ENCODE peak calls at places on chromosomes 6 and 20, in seven cellular contexts. B, T, E, Z, I, X and N are unnamed samples.

GRCh38 chr20:38342716-38343106 is 3.6 kb upstream of the LBP start:
- DNase-seq in B (no peak), T (no peak), E (no peak), Z (no peak), I (no peak), X (no peak), N (no peak)

GRCh38 chr20:40073535-40074111 is 615.4 kb downstream of the MAFB start:
- DNase-seq in B (no peak), T (peak), E (no peak), Z (no peak), I (no peak), X (no peak), N (no peak)

GRCh38 chr6:16921399-16922110 is 160.3 kb upstream of the ATXN1 start:
- DNase-seq in B (no peak), T (no peak), E (no peak), Z (no peak), I (no peak), X (no peak), N (no peak)

GRCh38 chr6:105452924-105453756 is 50.3 kb upstream of the PREP start:
- DNase-seq in B (peak), T (no peak), E (no peak), Z (no peak), I (no peak), X (no peak), N (peak)

GRCh38 chr6:1364791-1365190 is 24.6 kb upstream of the FOXF2 start:
- DNase-seq in B (no peak), T (no peak), E (no peak), Z (no peak), I (no peak), X (no peak), N (no peak)

GRCh38 chr6:26216886-26217713 is 129.9 kb downstream of the HFE start:
- DNase-seq in B (peak), T (no peak), E (no peak), Z (peak), I (peak), X (peak), N (peak)

GRCh38 chr20:23050847-23051627 is 1.6 kb upstream of the THBD start:
- DNase-seq in B (no peak), T (peak), E (peak), Z (peak), I (peak), X (no peak), N (peak)

GRCh38 chr6:47117314-47117713 is 75.2 kb upstream of the ADGRF1 start:
- DNase-seq in B (no peak), T (no peak), E (no peak), Z (no peak), I (no peak), X (no peak), N (no peak)

GRCh38 chr6:7540595-7540994 is 876 bp upstream of the DSP start:
- DNase-seq in B (no peak), T (peak), E (no peak), Z (no peak), I (no peak), X (no peak), N (no peak)

GRCh38 chr6:31734703-31735500 is 1.4 kb downstream of the CLIC1 start:
- DNase-seq in B (peak), T (peak), E (peak), Z (peak), I (peak), X (no peak), N (peak)

GRCh38 chr6:47698342-47698787 is at the start of gene ADGRF4:
- DNase-seq in B (no peak), T (no peak), E (peak), Z (no peak), I (no peak), X (no peak), N (no peak)

GRCh38 chr6:169263836-169264608 is 10.4 kb upstream of the THBS2 start:
- DNase-seq in B (no peak), T (no peak), E (no peak), Z (peak), I (no peak), X (peak), N (no peak)

GRCh38 chr6:79544299-79544927 is 7.2 kb upstream of the LCA5 start:
- DNase-seq in B (no peak), T (no peak), E (no peak), Z (no peak), I (no peak), X (no peak), N (no peak)

GRCh38 chr20:23155141-23155590 is 69.0 kb upstream of the CD93 start:
- DNase-seq in B (no peak), T (no peak), E (no peak), Z (no peak), I (no peak), X (no peak), N (no peak)

GRCh38 chr6:33813960-33814662 is 10.3 kb upstream of the MLN start:
- DNase-seq in B (no peak), T (peak), E (no peak), Z (no peak), I (no peak), X (no peak), N (no peak)

GRCh38 chr20:50092436-50092835 is 20.5 kb downstream of the UBE2V1 start:
- DNase-seq in B (no peak), T (no peak), E (no peak), Z (no peak), I (no peak), X (no peak), N (no peak)

GRCh38 chr6:100300221-100300736 is 164.4 kb downstream of the SIM1 start:
- DNase-seq in B (no peak), T (no peak), E (peak), Z (no peak), I (peak), X (no peak), N (no peak)

GRCh38 chr6:158321960-158322359 is 9.7 kb downstream of the TULP4 start:
- DNase-seq in B (no peak), T (no peak), E (no peak), Z (no peak), I (no peak), X (no peak), N (no peak)

GRCh38 chr6:53029761-53030160 is 34.7 kb upstream of the GSTA4 start:
- DNase-seq in B (no peak), T (no peak), E (no peak), Z (no peak), I (no peak), X (no peak), N (no peak)

GRCh38 chr6:36227379-36228344 is 31.1 kb downstream of the BRPF3 start:
- DNase-seq in B (no peak), T (no peak), E (no peak), Z (no peak), I (no peak), X (no peak), N (no peak)

GRCh38 chr6:1285589-1286340 is 26.1 kb upstream of the FOXQ1 start:
- DNase-seq in B (no peak), T (no peak), E (peak), Z (no peak), I (no peak), X (no peak), N (no peak)

GRCh38 chr20:13085275-13085674 is 76.5 kb downstream of the SPTLC3 start:
- DNase-seq in B (no peak), T (no peak), E (no peak), Z (no peak), I (no peak), X (no peak), N (no peak)

GRCh38 chr6:22106445-22106844 is 190.4 kb downstream of the PRL start:
- DNase-seq in B (no peak), T (no peak), E (no peak), Z (no peak), I (no peak), X (no peak), N (no peak)

GRCh38 chr20:10670521-10671220 is 3.1 kb downstream of the JAG1 start:
- DNase-seq in B (no peak), T (no peak), E (no peak), Z (peak), I (no peak), X (no peak), N (no peak)